ENCODE peak calls at places on chromosomes 6 and 20, in ten cellular contexts. One of them, this sample, is unnamed.

GRCh38 chr6:145865175-145865574 is 50.6 kb upstream of the FBXO30 start:
- DNase-seq in cardiac muscle cell: no peak
- DNase-seq in H9: no peak
- DNase-seq in AG04450: no peak
- DNase-seq in endodermal cell: no peak
- DNase-seq in Panc1: no peak
- DNase-seq in breast epithelium: no peak
- DNase-seq in uterus: no peak
- DNase-seq in pancreas: no peak
- DNase-seq in body of pancreas: no peak
- DNase-seq in this sample: no peak

GRCh38 chr6:155126727-155127439 is 131.8 kb downstream of the TIAM2 start:
- DNase-seq in endodermal cell: peak
- DNase-seq in body of pancreas: no peak
- DNase-seq in H9: peak
- DNase-seq in breast epithelium: no peak
- DNase-seq in uterus: no peak
- DNase-seq in pancreas: no peak
- DNase-seq in Panc1: peak
- DNase-seq in AG04450: no peak
- DNase-seq in cardiac muscle cell: no peak
- DNase-seq in this sample: no peak

GRCh38 chr6:132456700-132457143 is 55.4 kb upstream of the MOXD1 start:
- DNase-seq in Panc1: no peak
- DNase-seq in body of pancreas: peak
- DNase-seq in H9: no peak
- DNase-seq in cardiac muscle cell: peak
- DNase-seq in endodermal cell: peak
- DNase-seq in AG04450: no peak
- DNase-seq in uterus: no peak
- DNase-seq in pancreas: no peak
- DNase-seq in breast epithelium: no peak
- DNase-seq in this sample: no peak

GRCh38 chr6:156883497-156884252 is 106.5 kb downstream of the ARID1B start:
- DNase-seq in endodermal cell: peak
- DNase-seq in AG04450: no peak
- DNase-seq in cardiac muscle cell: no peak
- DNase-seq in body of pancreas: peak
- DNase-seq in breast epithelium: no peak
- DNase-seq in Panc1: no peak
- DNase-seq in uterus: no peak
- DNase-seq in H9: no peak
- DNase-seq in pancreas: no peak
- DNase-seq in this sample: no peak

GRCh38 chr6:101800598-101800997 is 407.1 kb downstream of the GRIK2 start:
- DNase-seq in AG04450: no peak
- DNase-seq in body of pancreas: no peak
- DNase-seq in breast epithelium: no peak
- DNase-seq in endodermal cell: no peak
- DNase-seq in H9: no peak
- DNase-seq in uterus: no peak
- DNase-seq in cardiac muscle cell: no peak
- DNase-seq in pancreas: no peak
- DNase-seq in Panc1: no peak
- DNase-seq in this sample: no peak

GRCh38 chr20:813386-813785 is 20.1 kb upstream of the FAM110A start:
- DNase-seq in endodermal cell: no peak
- DNase-seq in breast epithelium: no peak
- DNase-seq in pancreas: no peak
- DNase-seq in cardiac muscle cell: no peak
- DNase-seq in body of pancreas: no peak
- DNase-seq in Panc1: no peak
- DNase-seq in H9: no peak
- DNase-seq in AG04450: no peak
- DNase-seq in uterus: no peak
- DNase-seq in this sample: no peak

GRCh38 chr20:57707849-57708693 is 1.7 kb downstream of the PMEPA1 start:
- DNase-seq in pancreas: no peak
- DNase-seq in AG04450: no peak
- DNase-seq in cardiac muscle cell: peak
- DNase-seq in endodermal cell: no peak
- DNase-seq in breast epithelium: no peak
- DNase-seq in body of pancreas: no peak
- DNase-seq in Panc1: no peak
- DNase-seq in H9: no peak
- DNase-seq in uterus: no peak
- DNase-seq in this sample: no peak

GRCh38 chr20:44918761-44919160 is 8.9 kb downstream of the PABPC1L start:
- DNase-seq in H9: no peak
- DNase-seq in AG04450: no peak
- DNase-seq in cardiac muscle cell: no peak
- DNase-seq in uterus: no peak
- DNase-seq in pancreas: no peak
- DNase-seq in breast epithelium: no peak
- DNase-seq in endodermal cell: no peak
- DNase-seq in body of pancreas: no peak
- DNase-seq in Panc1: no peak
- DNase-seq in this sample: no peak

GRCh38 chr20:1332749-1333300 is 3.9 kb upstream of the SDCBP2 start:
- DNase-seq in cardiac muscle cell: no peak
- DNase-seq in AG04450: no peak
- DNase-seq in body of pancreas: no peak
- DNase-seq in uterus: no peak
- DNase-seq in pancreas: no peak
- DNase-seq in Panc1: no peak
- DNase-seq in endodermal cell: peak
- DNase-seq in breast epithelium: no peak
- DNase-seq in H9: no peak
- DNase-seq in this sample: peak

GRCh38 chr6:145427232-145427631 is 308.1 kb downstream of the EPM2A start:
- DNase-seq in uterus: no peak
- DNase-seq in pancreas: no peak
- DNase-seq in Panc1: no peak
- DNase-seq in cardiac muscle cell: no peak
- DNase-seq in breast epithelium: no peak
- DNase-seq in H9: no peak
- DNase-seq in AG04450: no peak
- DNase-seq in body of pancreas: no peak
- DNase-seq in endodermal cell: peak
- DNase-seq in this sample: no peak

GRCh38 chr6:158996863-158997262 is 3.1 kb downstream of the RSPH3 start:
- DNase-seq in uterus: no peak
- DNase-seq in pancreas: no peak
- DNase-seq in cardiac muscle cell: no peak
- DNase-seq in endodermal cell: no peak
- DNase-seq in Panc1: no peak
- DNase-seq in breast epithelium: no peak
- DNase-seq in body of pancreas: no peak
- DNase-seq in AG04450: no peak
- DNase-seq in H9: no peak
- DNase-seq in this sample: no peak

GRCh38 chr6:158988477-158988876 is 11.5 kb downstream of the RSPH3 start:
- DNase-seq in H9: no peak
- DNase-seq in endodermal cell: no peak
- DNase-seq in breast epithelium: no peak
- DNase-seq in cardiac muscle cell: no peak
- DNase-seq in body of pancreas: no peak
- DNase-seq in Panc1: no peak
- DNase-seq in pancreas: no peak
- DNase-seq in AG04450: no peak
- DNase-seq in uterus: no peak
- DNase-seq in this sample: no peak

GRCh38 chr6:158993639-158994038 is 6.4 kb downstream of the RSPH3 start:
- DNase-seq in endodermal cell: no peak
- DNase-seq in pancreas: no peak
- DNase-seq in Panc1: no peak
- DNase-seq in uterus: no peak
- DNase-seq in H9: no peak
- DNase-seq in AG04450: no peak
- DNase-seq in breast epithelium: no peak
- DNase-seq in body of pancreas: no peak
- DNase-seq in cardiac muscle cell: no peak
- DNase-seq in this sample: no peak

GRCh38 chr6:158987657-158988056 is 12.3 kb downstream of the RSPH3 start:
- DNase-seq in cardiac muscle cell: no peak
- DNase-seq in H9: no peak
- DNase-seq in body of pancreas: no peak
- DNase-seq in breast epithelium: no peak
- DNase-seq in AG04450: no peak
- DNase-seq in endodermal cell: no peak
- DNase-seq in uterus: no peak
- DNase-seq in pancreas: no peak
- DNase-seq in Panc1: no peak
- DNase-seq in this sample: no peak

DNA sequence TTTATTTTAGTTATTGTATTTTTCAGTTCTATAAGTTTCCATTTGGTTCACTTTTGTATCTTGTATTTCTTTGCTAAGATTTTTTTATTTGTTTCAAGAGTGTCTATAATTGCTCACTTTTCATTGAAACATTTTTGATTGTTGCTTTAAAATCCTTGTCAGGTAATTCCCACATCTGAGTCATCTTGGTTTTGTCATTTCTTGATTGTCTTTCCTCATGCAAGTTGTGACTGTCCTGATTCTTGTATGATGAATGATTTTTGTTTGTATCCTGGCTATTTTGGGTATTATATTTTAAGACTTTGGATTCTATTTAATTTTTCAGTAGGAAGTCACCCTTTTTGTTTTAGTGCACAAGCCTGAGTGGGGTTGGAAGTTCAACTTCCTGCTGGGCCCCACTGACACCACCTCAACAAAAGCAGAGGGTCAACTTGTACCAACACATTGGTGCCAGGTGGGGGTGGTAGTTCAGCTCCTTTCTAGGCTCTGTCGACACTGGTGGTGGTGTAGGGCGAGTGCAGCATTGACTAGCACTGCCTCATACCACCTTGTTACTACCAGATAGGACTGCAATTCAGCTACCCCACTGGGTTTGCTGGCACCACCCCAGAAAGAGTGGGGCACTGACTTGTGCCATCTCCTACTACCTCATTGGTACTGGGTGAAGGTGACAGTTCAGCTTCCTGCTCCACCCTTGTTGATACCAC is 8.8 kb downstream of the RSPH3 start:
- DNase-seq in pancreas: no peak
- DNase-seq in AG04450: no peak
- DNase-seq in endodermal cell: peak
- DNase-seq in cardiac muscle cell: no peak
- DNase-seq in body of pancreas: no peak
- DNase-seq in H9: peak
- DNase-seq in uterus: no peak
- DNase-seq in breast epithelium: no peak
- DNase-seq in Panc1: no peak
- DNase-seq in this sample: no peak
- TF ChIP-seq CTCF in pancreas: no peak
- TF ChIP-seq CTCF in AG04450: no peak
- TF ChIP-seq CTCF in endodermal cell: peak
- TF ChIP-seq CTCF in cardiac muscle cell: no peak
- TF ChIP-seq CTCF in body of pancreas: no peak
- TF ChIP-seq CTCF in H9: peak
- TF ChIP-seq CTCF in uterus: no peak
- TF ChIP-seq CTCF in breast epithelium: no peak
- TF ChIP-seq CTCF in Panc1: no peak
- TF ChIP-seq CTCF in this sample: no peak

GRCh38 chr6:21679761-21680265 is 86.3 kb downstream of the SOX4 start:
- DNase-seq in AG04450: peak
- DNase-seq in pancreas: no peak
- DNase-seq in uterus: no peak
- DNase-seq in body of pancreas: peak
- DNase-seq in endodermal cell: no peak
- DNase-seq in H9: no peak
- DNase-seq in Panc1: no peak
- DNase-seq in breast epithelium: no peak
- DNase-seq in cardiac muscle cell: no peak
- DNase-seq in this sample: no peak

GRCh38 chr6:21676769-21677168 is 83.2 kb downstream of the SOX4 start:
- DNase-seq in Panc1: no peak
- DNase-seq in pancreas: no peak
- DNase-seq in AG04450: no peak
- DNase-seq in body of pancreas: no peak
- DNase-seq in H9: no peak
- DNase-seq in uterus: no peak
- DNase-seq in endodermal cell: no peak
- DNase-seq in cardiac muscle cell: no peak
- DNase-seq in breast epithelium: no peak
- DNase-seq in this sample: no peak

GRCh38 chr6:21680611-21681010 is 87.1 kb downstream of the SOX4 start:
- DNase-seq in pancreas: no peak
- DNase-seq in Panc1: no peak
- DNase-seq in cardiac muscle cell: no peak
- DNase-seq in breast epithelium: no peak
- DNase-seq in uterus: no peak
- DNase-seq in body of pancreas: no peak
- DNase-seq in AG04450: no peak
- DNase-seq in H9: no peak
- DNase-seq in endodermal cell: no peak
- DNase-seq in this sample: no peak

GRCh38 chr6:21678990-21679389 is 85.4 kb downstream of the SOX4 start:
- DNase-seq in body of pancreas: no peak
- DNase-seq in uterus: no peak
- DNase-seq in breast epithelium: no peak
- DNase-seq in endodermal cell: no peak
- DNase-seq in AG04450: peak
- DNase-seq in cardiac muscle cell: no peak
- DNase-seq in pancreas: no peak
- DNase-seq in Panc1: no peak
- DNase-seq in H9: no peak
- DNase-seq in this sample: no peak
- H3K27ac ChIP-seq in body of pancreas: no peak
- H3K27ac ChIP-seq in uterus: peak
- H3K27ac ChIP-seq in breast epithelium: peak
- H3K27ac ChIP-seq in endodermal cell: no peak
- H3K27ac ChIP-seq in AG04450: peak
- H3K27ac ChIP-seq in cardiac muscle cell: no peak
- H3K27ac ChIP-seq in pancreas: no peak
- H3K27ac ChIP-seq in Panc1: peak
- H3K27ac ChIP-seq in H9: no peak
- H3K27ac ChIP-seq in this sample: peak

DNA sequence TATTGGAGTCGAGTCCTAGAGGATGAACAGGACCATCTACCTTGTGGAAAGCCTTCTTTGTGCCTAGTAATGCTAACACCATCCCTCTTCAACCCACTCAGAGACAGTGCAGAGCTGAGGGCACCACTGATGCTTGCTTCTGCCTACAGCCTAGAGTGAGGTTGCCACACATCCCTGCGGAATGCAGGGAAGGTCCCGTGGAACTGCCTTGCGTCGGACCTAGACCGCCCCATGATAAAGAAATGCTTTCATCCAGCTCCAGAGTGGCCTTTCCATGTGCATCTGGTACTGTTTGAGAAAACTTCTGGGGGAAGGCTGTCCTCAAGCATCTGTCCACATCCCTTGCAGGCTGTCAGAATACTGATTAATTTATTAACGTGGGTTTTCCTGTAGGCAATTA is 168.4 kb downstream of the PHACTR1 start:
- DNase-seq in uterus: no peak
- DNase-seq in pancreas: no peak
- DNase-seq in endodermal cell: no peak
- DNase-seq in body of pancreas: no peak
- DNase-seq in cardiac muscle cell: no peak
- DNase-seq in breast epithelium: no peak
- DNase-seq in H9: no peak
- DNase-seq in Panc1: no peak
- DNase-seq in AG04450: no peak
- DNase-seq in this sample: peak
- TF ChIP-seq CTCF in uterus: no peak
- TF ChIP-seq CTCF in pancreas: no peak
- TF ChIP-seq CTCF in endodermal cell: no peak
- TF ChIP-seq CTCF in body of pancreas: no peak
- TF ChIP-seq CTCF in cardiac muscle cell: no peak
- TF ChIP-seq CTCF in breast epithelium: no peak
- TF ChIP-seq CTCF in H9: no peak
- TF ChIP-seq CTCF in Panc1: no peak
- TF ChIP-seq CTCF in AG04450: no peak
- TF ChIP-seq CTCF in this sample: no peak

GRCh38 chr6:20706293-20707165 is 172.3 kb downstream of the CDKAL1 start:
- DNase-seq in cardiac muscle cell: no peak
- DNase-seq in breast epithelium: no peak
- DNase-seq in H9: no peak
- DNase-seq in uterus: no peak
- DNase-seq in endodermal cell: no peak
- DNase-seq in pancreas: no peak
- DNase-seq in Panc1: no peak
- DNase-seq in body of pancreas: no peak
- DNase-seq in AG04450: peak
- DNase-seq in this sample: no peak
- H3K27ac ChIP-seq in cardiac muscle cell: no peak
- H3K27ac ChIP-seq in breast epithelium: no peak
- H3K27ac ChIP-seq in H9: no peak
- H3K27ac ChIP-seq in uterus: no peak
- H3K27ac ChIP-seq in endodermal cell: no peak
- H3K27ac ChIP-seq in pancreas: no peak
- H3K27ac ChIP-seq in Panc1: no peak
- H3K27ac ChIP-seq in body of pancreas: no peak
- H3K27ac ChIP-seq in AG04450: no peak
- H3K27ac ChIP-seq in this sample: no peak

This sample was measured in esophagus muscularis mucosa.